ENCODE peak calls at places on chromosomes 5 and 9, in six cellular contexts. I is GM23338, H is breast epithelium, C is prostate gland, T is stomach, F is H1. K is an unnamed sample.

GRCh38 chr9:38649731-38650363 is 29.5 kb upstream of the ANKRD18A start:
- DNase-seq in F (no peak), T (no peak), C (no peak), H (no peak), I (no peak), K (no peak)

GRCh38 chr5:177116631-177117373 is 16.8 kb upstream of the NSD1 start:
- DNase-seq in F (no peak), H (peak), I (peak), C (peak), T (peak), K (no peak)

GRCh38 chr5:72841756-72842535 is 25.5 kb downstream of the TNPO1 start:
- DNase-seq in C (no peak), F (no peak), H (no peak), I (no peak), T (no peak), K (no peak)

GRCh38 chr5:30804739-30805313 is 388.7 kb upstream of the CDH6 start:
- DNase-seq in I (peak), H (no peak), C (no peak), F (peak), T (no peak), K (no peak)

GRCh38 chr9:69272212-69272611 is 52.8 kb upstream of the ENTREP1 start:
- DNase-seq in F (no peak), T (no peak), I (no peak), C (no peak), H (no peak), K (no peak)

GRCh38 chr5:142871056-142871879 is 101.1 kb downstream of the ARHGAP26 start:
- DNase-seq in I (no peak), T (peak), H (peak), F (no peak), C (peak), K (no peak)

GRCh38 chr5:91186101-91186500 is 197.0 kb downstream of the ARRDC3 start:
- DNase-seq in C (no peak), F (no peak), H (no peak), I (no peak), T (no peak), K (no peak)

GRCh38 chr5:15254607-15255006 is 245.4 kb upstream of the FBXL7 start:
- DNase-seq in I (no peak), F (no peak), H (no peak), T (no peak), C (no peak), K (no peak)

GRCh38 chr5:68251804-68252648 is 36.5 kb downstream of the PIK3R1 start:
- DNase-seq in C (peak), F (no peak), H (no peak), I (no peak), T (no peak), K (peak)

GRCh38 chr5:103458497-103459040 is 104.0 kb downstream of the NUDT12 start:
- DNase-seq in T (no peak), F (no peak), C (no peak), I (no peak), H (no peak), K (no peak)

GRCh38 chr5:77143998-77144836 is 57.1 kb upstream of the ZBED3 start:
- DNase-seq in F (peak), C (peak), H (peak), T (peak), I (peak), K (no peak)
- TF ChIP-seq POLR2AphosphoS5 in F (no peak), C (peak), H (no peak), T (peak), I (no peak), K (no peak)

DNA sequence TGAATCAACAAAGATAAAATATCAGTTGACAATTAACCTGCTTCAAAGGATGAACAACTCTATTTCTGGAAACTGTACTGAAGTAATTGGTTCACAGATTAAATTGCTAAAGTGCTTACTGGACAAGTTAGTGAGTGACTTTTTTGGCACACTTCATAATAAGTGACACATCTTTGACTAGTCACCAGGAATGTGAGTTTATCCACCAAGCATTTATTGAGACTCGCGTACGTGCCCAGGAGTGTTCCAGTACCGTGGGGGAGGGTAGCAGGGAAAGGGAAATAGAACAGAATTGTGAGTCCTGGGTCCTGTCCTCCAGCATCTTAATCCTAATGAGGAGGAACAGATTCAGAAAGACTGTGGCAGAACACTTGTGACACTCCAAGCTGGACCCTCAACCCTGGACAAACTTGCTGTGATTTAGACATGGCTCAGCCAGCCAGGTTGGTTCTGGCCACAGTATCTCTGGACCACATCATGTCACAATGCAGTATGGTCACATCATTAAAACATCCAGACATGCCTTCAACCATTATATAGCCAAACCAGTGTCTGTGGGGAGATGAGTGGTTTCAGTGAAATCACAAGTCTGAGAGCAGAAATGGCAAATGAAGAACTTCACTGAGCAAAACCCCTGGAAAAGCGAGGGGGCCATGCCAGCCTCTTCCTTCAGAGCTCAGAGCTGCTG is 623.1 kb downstream of the BNC2 start:
- DNase-seq in C (no peak), I (no peak), H (no peak), F (no peak), T (no peak), K (no peak)
- TF ChIP-seq POLR2AphosphoS5 in C (no peak), I (no peak), H (no peak), F (no peak), T (no peak), K (no peak)

GRCh38 chr5:172110260-172110815 is 77.7 kb downstream of the STK10 start:
- DNase-seq in F (no peak), T (no peak), I (no peak), H (no peak), C (no peak), K (no peak)
- TF ChIP-seq POLR2AphosphoS5 in F (no peak), T (no peak), I (no peak), H (no peak), C (no peak), K (no peak)

GRCh38 chr5:172886974-172887491 is 53.0 kb downstream of the ERGIC1 start:
- DNase-seq in F (no peak), H (peak), C (no peak), T (peak), I (no peak), K (peak)
- TF ChIP-seq POLR2AphosphoS5 in F (no peak), H (peak), C (no peak), T (peak), I (no peak), K (no peak)

GRCh38 chr9:131273146-131273545 is 3.2 kb downstream of the FAM78A start:
- DNase-seq in H (no peak), I (no peak), T (no peak), F (no peak), C (no peak), K (no peak)

GRCh38 chr9:131272212-131272611 is 4.1 kb downstream of the FAM78A start:
- DNase-seq in F (no peak), C (no peak), H (no peak), I (no peak), T (no peak), K (no peak)

GRCh38 chr9:131274674-131275331 is 1.5 kb downstream of the FAM78A start:
- DNase-seq in C (no peak), H (no peak), F (no peak), T (no peak), I (no peak), K (no peak)

GRCh38 chr9:131275332-131276106 is 791 bp downstream of the FAM78A start:
- DNase-seq in F (no peak), I (peak), C (no peak), T (no peak), H (no peak), K (no peak)

DNA sequence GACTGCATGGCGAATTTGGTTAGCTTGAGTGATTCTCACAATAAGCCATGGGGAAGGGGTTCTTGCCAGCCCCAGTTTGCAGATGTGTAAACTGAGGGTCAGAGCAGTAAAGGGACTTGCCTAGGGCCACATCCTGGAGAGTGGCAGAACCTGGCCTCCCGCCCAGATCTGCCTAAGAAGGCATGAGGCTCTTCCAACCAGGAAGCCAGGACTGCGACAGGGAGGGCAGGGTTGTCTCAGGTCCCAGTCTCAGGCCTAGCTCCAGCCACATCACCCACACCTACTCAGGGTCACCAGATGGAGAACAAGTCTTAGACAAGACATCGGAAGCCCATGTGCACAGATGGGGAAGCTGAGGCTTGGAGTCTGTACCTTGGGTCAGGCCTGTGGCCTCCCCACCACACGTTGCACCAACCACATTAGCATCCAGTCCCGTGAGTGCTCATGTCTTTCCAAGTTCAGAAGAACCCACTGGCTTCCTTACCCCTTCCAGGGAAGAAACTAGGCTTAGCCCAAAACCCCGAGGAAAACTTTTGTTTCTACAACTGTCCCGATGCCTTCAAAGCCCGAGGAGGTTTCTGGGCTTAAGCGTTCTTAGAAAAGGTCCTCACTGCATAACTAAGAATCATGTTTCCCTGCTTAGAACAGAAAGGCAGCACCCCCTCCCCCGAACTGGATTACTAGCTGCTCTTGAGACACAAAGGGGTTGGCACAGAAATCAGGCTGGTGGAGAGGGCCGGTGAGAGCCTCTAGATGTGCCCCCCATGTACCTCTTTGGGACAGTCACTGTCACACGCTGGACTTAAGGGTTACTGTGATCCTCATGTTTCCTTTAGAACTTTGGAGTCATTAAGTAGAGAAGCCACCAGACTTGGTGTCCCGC is 2.3 kb downstream of the FAM78A start:
- DNase-seq in F (no peak), H (no peak), I (no peak), C (no peak), T (no peak), K (no peak)
- TF ChIP-seq POLR2AphosphoS5 in F (no peak), H (no peak), I (no peak), C (no peak), T (no peak), K (no peak)